ENCODE peak calls at places on chromosomes 12 and 14, in six cellular contexts. Y is CD8-positive, alpha-beta T cell; J is fibroblast of lung; O is PC-9; K is HCT116; F is cardiac muscle cell. E is an unnamed sample.

GRCh38 chr14:100709252-100709955 is 17.3 kb upstream of the DLK1 start:
- DNase-seq in K (no peak), J (peak; percentile 29), F (peak; percentile 52), Y (no peak), O (no peak), E (no peak)

GRCh38 chr12:76144253-76144564 is 59.7 kb upstream of the NAP1L1 start:
- DNase-seq in F (peak; percentile 76), K (no peak), J (peak; percentile 38), O (no peak), Y (peak; percentile 11), E (no peak)

GRCh38 chr14:39228509-39229221 is 5.0 kb upstream of the MIA2 start:
- DNase-seq in J (no peak), Y (no peak), K (no peak), F (no peak), O (no peak), E (no peak)

GRCh38 chr12:81610955-81611889 is 147.9 kb downstream of the PPFIA2 start:
- DNase-seq in F (peak; percentile 40), O (no peak), K (no peak), J (no peak), Y (no peak), E (no peak)

GRCh38 chr12:34033628-34034296 is 11.5 kb downstream of the ALG10 start:
- DNase-seq in J (peak; percentile 15), F (peak; percentile 44), O (no peak), K (peak; percentile 13), Y (no peak), E (no peak)

GRCh38 chr14:75630695-75631452 is 29.8 kb downstream of the ERG28 start:
- DNase-seq in O (no peak), Y (no peak), J (no peak), K (no peak), F (no peak), E (no peak)

GRCh38 chr12:123895477-123895876 is 77.2 kb downstream of the CCDC92 start:
- DNase-seq in K (no peak), Y (no peak), O (no peak), F (no peak), J (no peak), E (no peak)

GRCh38 chr14:50060871-50061663 is 55.3 kb downstream of the VCPKMT start:
- DNase-seq in O (peak; percentile 77), F (no peak), J (peak; percentile 93), Y (no peak), K (no peak), E (no peak)

GRCh38 chr12:112340983-112341840 is 41.0 kb downstream of the HECTD4 start:
- DNase-seq in J (no peak), K (no peak), O (peak; percentile 78), Y (no peak), F (no peak), E (no peak)

GRCh38 chr12:52208424-52209165 is 16.8 kb upstream of the KRT80 start:
- DNase-seq in J (no peak), K (no peak), Y (no peak), F (no peak), O (no peak), E (no peak)

GRCh38 chr14:64704145-64704742 is at the start of gene PLEKHG3:
- DNase-seq in O (peak; percentile 70), F (peak; percentile 90), K (no peak), J (peak; percentile 85), Y (no peak), E (peak; percentile 61)

GRCh38 chr12:54988402-54989054 is 4.0 kb upstream of the TESPA1 start:
- DNase-seq in K (no peak), J (peak; percentile 19), O (no peak), F (no peak), Y (no peak), E (peak; percentile 52)

GRCh38 chr12:88303335-88303734 is 161.2 kb downstream of the TMTC3 start:
- DNase-seq in K (no peak), J (no peak), F (no peak), Y (no peak), O (no peak), E (no peak)

GRCh38 chr12:24073170-24073810 is 123.8 kb upstream of the SOX5 start:
- DNase-seq in F (no peak), O (no peak), J (no peak), K (no peak), Y (no peak), E (no peak)

GRCh38 chr12:94218244-94218643 is 69.9 kb downstream of the PLXNC1 start:
- DNase-seq in O (no peak), Y (no peak), J (no peak), K (no peak), F (no peak), E (no peak)

GRCh38 chr12:15130521-15130920 is 90.7 kb downstream of the RERG start:
- DNase-seq in K (no peak), F (no peak), Y (no peak), J (no peak), O (no peak), E (no peak)

GRCh38 chr14:53608369-53608768 is 348.3 kb downstream of the BMP4 start:
- DNase-seq in F (no peak), J (no peak), K (peak; percentile 74), Y (no peak), O (peak; percentile 80), E (no peak)

GRCh38 chr14:95153866-95154265 is 3.5 kb downstream of the DICER1 start:
- DNase-seq in F (no peak), K (no peak), J (no peak), O (no peak), Y (no peak), E (no peak)

GRCh38 chr12:113232787-113233585 is 11.7 kb downstream of the TPCN1 start:
- DNase-seq in F (peak; percentile 29), O (no peak), J (peak; percentile 82), Y (peak; percentile 46), K (no peak), E (peak; percentile 78)

GRCh38 chr12:49623142-49623899 is at the start of gene PRPF40B:
- DNase-seq in J (peak; percentile 77), O (peak; percentile 56), Y (peak; percentile 72), F (peak; percentile 94), K (peak; percentile 48), E (peak; percentile 51)

GRCh38 chr14:47675489-47676300 is at the start of gene MDGA2:
- DNase-seq in J (peak; percentile 49), Y (no peak), K (no peak), O (no peak), F (peak; percentile 71), E (peak; percentile 71)

GRCh38 chr12:96472384-96472783 is 17.0 kb upstream of the CFAP54 start:
- DNase-seq in J (no peak), K (no peak), F (no peak), O (no peak), Y (no peak), E (no peak)
- H3K27ac ChIP-seq in J (no peak overlapping the region), K (no peak overlapping the region), F (no peak overlapping the region), O (no peak overlapping the region), Y (no peak overlapping the region), E (no peak overlapping the region)

DNA sequence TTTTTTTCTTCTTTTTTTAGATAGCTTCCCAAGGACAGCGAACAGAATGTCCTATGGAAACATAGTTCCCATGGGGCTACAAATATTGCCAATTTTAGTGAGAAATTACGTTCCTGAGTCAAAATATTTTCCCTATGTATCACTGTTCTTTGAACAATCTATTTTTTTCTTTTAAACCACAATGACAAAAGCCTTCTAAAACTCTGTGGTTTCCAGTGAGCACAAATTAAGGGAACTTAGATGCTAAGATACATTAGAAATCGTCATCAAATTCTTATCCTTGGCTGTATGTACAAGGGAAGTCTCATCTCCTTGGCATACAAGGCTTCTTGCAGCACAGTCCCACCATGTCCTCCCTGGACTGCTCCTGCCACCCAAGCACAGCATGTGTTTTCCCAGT is 17.9 kb downstream of the CPM start:
- DNase-seq in O (no peak), F (no peak), J (peak; percentile 97), K (no peak), Y (no peak), E (no peak)
- H3K27ac ChIP-seq in O (no peak overlapping the region), F (no peak overlapping the region), J (no peak overlapping the region), K (no peak overlapping the region), Y (no peak overlapping the region), E (no peak overlapping the region)

DNA sequence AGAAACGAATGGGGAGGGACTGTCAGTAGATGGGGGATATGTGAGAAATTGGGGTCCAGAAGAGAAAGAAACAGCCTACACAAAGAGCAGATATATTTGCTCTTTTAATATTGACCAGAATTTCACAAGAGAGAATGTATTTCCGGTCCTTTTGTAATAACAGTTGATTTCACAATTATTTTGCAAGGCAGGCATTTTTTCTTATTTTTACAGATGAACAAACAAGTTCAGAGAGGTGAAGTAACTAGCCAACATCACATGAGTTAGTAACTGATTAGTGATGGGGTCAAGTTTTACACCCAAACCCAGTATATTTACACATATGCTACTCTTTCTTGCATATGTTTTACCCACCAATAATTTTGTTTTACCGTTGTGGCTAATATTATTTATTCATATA is 188.2 kb downstream of the NAV3 start:
- DNase-seq in F (no peak), O (no peak), Y (no peak), K (no peak), J (no peak), E (no peak)
- H3K27ac ChIP-seq in F (no peak overlapping the region), O (no peak overlapping the region), Y (no peak overlapping the region), K (no peak overlapping the region), J (peak overlapping the region; percentile 2), E (no peak overlapping the region)

GRCh38 chr12:11765817-11766794 is 116.6 kb downstream of the ETV6 start:
- DNase-seq in O (no peak), K (no peak), Y (no peak), F (no peak), J (peak; percentile 95), E (peak; percentile 32)
- H3K27ac ChIP-seq in O (no peak overlapping the region), K (no peak overlapping the region), Y (no peak overlapping the region), F (peak overlapping the region; percentile 64), J (peak overlapping the region; percentile 60), E (peak overlapping the region; percentile 75)